ENCODE peak calls at places on chromosomes 13 and 19, in nine cellular contexts. F, E, J, L, X, C, H, R and I are unnamed samples.

GRCh38 chr13:21139374-21139773 is 37.0 kb downstream of the SKA3 start:
- DNase-seq in F (no peak), E (peak; percentile 23), J (no peak), L (no peak), X (no peak), C (no peak), H (no peak), R (no peak), I (no peak)

GRCh38 chr19:55251296-55252081 is 7.3 kb downstream of the PPP6R1 start:
- DNase-seq in F (peak; percentile 27), E (peak; percentile 76), J (no peak), L (no peak), X (peak; percentile 41), C (no peak), H (no peak), R (no peak), I (peak; percentile 36)

GRCh38 chr13:26037302-26037701 is 14.5 kb downstream of the SHISA2 start:
- DNase-seq in F (no peak), E (peak; percentile 20), J (no peak), L (no peak), X (peak; percentile 23), C (no peak), H (peak; percentile 89), R (peak; percentile 73), I (no peak)

GRCh38 chr19:15337202-15337601 is 4.9 kb upstream of the BRD4 start:
- DNase-seq in F (peak; percentile 69), E (no peak), J (no peak), L (no peak), X (no peak), C (no peak), H (no peak), R (no peak), I (peak; percentile 70)

GRCh38 chr19:280541-281007 is 10.6 kb downstream of the PLPP2 start:
- DNase-seq in F (no peak), E (no peak), J (no peak), L (no peak), X (no peak), C (no peak), H (no peak), R (peak; percentile 27), I (no peak)

GRCh38 chr13:114065141-114065925 is 67.1 kb downstream of the RASA3 start:
- DNase-seq in F (peak; percentile 97), E (peak; percentile 68), J (peak; percentile 99), L (peak; percentile 51), X (peak; percentile 92), C (peak; percentile 95), H (peak; percentile 89), R (no peak), I (peak; percentile 99)

GRCh38 chr19:1671716-1672037 is 19.3 kb upstream of the TCF3 start:
- DNase-seq in F (no peak), E (no peak), J (no peak), L (no peak), X (no peak), C (no peak), H (no peak), R (no peak), I (no peak)

GRCh38 chr19:31675187-31675913 is 326.1 kb upstream of the TSHZ3 start:
- DNase-seq in F (peak; percentile 6), E (no peak), J (peak; percentile 88), L (no peak), X (no peak), C (no peak), H (no peak), R (no peak), I (peak; percentile 28)

GRCh38 chr13:74067818-74068217 is 66.4 kb downstream of the KLF12 start:
- DNase-seq in F (no peak), E (no peak), J (peak; percentile 49), L (no peak), X (peak; percentile 47), C (no peak), H (no peak), R (no peak), I (peak; percentile 54)

GRCh38 chr13:23771966-23772365 is 117.2 kb downstream of the MIPEP start:
- DNase-seq in F (no peak), E (no peak), J (no peak), L (no peak), X (peak; percentile 87), C (no peak), H (no peak), R (no peak), I (peak; percentile 52)

GRCh38 chr13:101624981-101625380 is 172.5 kb downstream of the ITGBL1 start:
- DNase-seq in F (no peak), E (no peak), J (no peak), L (no peak), X (no peak), C (no peak), H (no peak), R (peak; percentile 66), I (no peak)

GRCh38 chr19:10762656-10763055 is 44.8 kb downstream of the DNM2 start:
- DNase-seq in F (no peak), E (peak; percentile 88), J (no peak), L (no peak), X (no peak), C (no peak), H (no peak), R (no peak), I (no peak)

GRCh38 chr19:48496959-48497727 is 14.5 kb downstream of the LMTK3 start:
- DNase-seq in F (no peak), E (no peak), J (no peak), L (no peak), X (no peak), C (no peak), H (no peak), R (no peak), I (no peak)

GRCh38 chr13:37134411-37135041 is 29.1 kb upstream of the CSNK1A1L start:
- DNase-seq in F (peak; percentile 96), E (no peak), J (peak; percentile 37), L (no peak), X (no peak), C (no peak), H (no peak), R (no peak), I (peak; percentile 91)

GRCh38 chr13:60220072-60220471 is 56.3 kb upstream of the DIAPH3 start:
- DNase-seq in F (no peak), E (no peak), J (no peak), L (no peak), X (no peak), C (no peak), H (no peak), R (no peak), I (no peak)

GRCh38 chr13:113084943-113085540 is 20.5 kb upstream of the F7 start:
- DNase-seq in F (no peak), E (no peak), J (no peak), L (no peak), X (no peak), C (no peak), H (no peak), R (no peak), I (no peak)

GRCh38 chr13:42832341-42833153 is 51.2 kb downstream of the FAM216B start:
- DNase-seq in F (peak; percentile 89), E (no peak), J (peak; percentile 98), L (no peak), X (peak; percentile 92), C (no peak), H (no peak), R (no peak), I (peak; percentile 100)

GRCh38 chr19:13718733-13719132 is 45.6 kb upstream of the MRI1 start:
- DNase-seq in F (peak; percentile 34), E (peak; percentile 31), J (peak; percentile 89), L (no peak), X (peak; percentile 55), C (no peak), H (peak; percentile 91), R (peak; percentile 74), I (peak; percentile 47)

GRCh38 chr13:106566682-106567420 is 1.1 kb downstream of the ARGLU1 start:
- DNase-seq in F (peak; percentile 62), E (peak; percentile 77), J (peak; percentile 69), L (no peak), X (peak; percentile 46), C (no peak), H (peak; percentile 66), R (peak; percentile 39), I (peak; percentile 64)

GRCh38 chr19:40190891-40191835 is at the start of gene MAP3K10:
- DNase-seq in F (peak; percentile 60), E (peak; percentile 75), J (peak; percentile 83), L (peak; percentile 42), X (peak; percentile 8), C (peak; percentile 44), H (peak; percentile 79), R (peak; percentile 61), I (peak; percentile 68)

GRCh38 chr13:109764045-109764444 is 22.3 kb downstream of the IRS2 start:
- DNase-seq in F (no peak), E (no peak), J (no peak), L (no peak), X (no peak), C (no peak), H (no peak), R (no peak), I (no peak)

GRCh38 chr19:41546386-41546789 is 29.6 kb upstream of the CEACAM21 start:
- DNase-seq in F (no peak), E (no peak), J (no peak), L (no peak), X (no peak), C (no peak), H (peak; percentile 60), R (no peak), I (no peak)

GRCh38 chr13:30847697-30848307 is 58.3 kb upstream of the MEDAG start:
- DNase-seq in F (peak; percentile 99), E (no peak), J (peak; percentile 96), L (no peak), X (peak; percentile 53), C (no peak), H (no peak), R (no peak), I (peak; percentile 100)